ENCODE peak calls at places on chromosomes 2 and 18, in nine cellular contexts. Q is GM23338, C is HCT116, U is K562, V is spleen, F is HL-60, J is sigmoid colon, S is suprapubic skin, W is stomach. I is an unnamed sample.

GRCh38 chr18:13387856-13388548 is 169.4 kb downstream of the LDLRAD4 start:
- DNase-seq in Q (no peak), C (no peak), U (no peak), V (no peak), F (no peak), J (peak; percentile 19), S (peak; percentile 45), W (no peak), I (no peak)

GRCh38 chr2:215685218-215685962 is 249.5 kb upstream of the FN1 start:
- DNase-seq in Q (no peak), C (no peak), U (no peak), V (no peak), F (no peak), J (no peak), S (no peak), W (no peak), I (no peak)

GRCh38 chr18:13414102-13414501 is 195.5 kb downstream of the LDLRAD4 start:
- DNase-seq in Q (no peak), C (no peak), U (no peak), V (no peak), F (no peak), J (no peak), S (no peak), W (no peak), I (no peak)

GRCh38 chr18:5155180-5155906 is 41.7 kb downstream of the AKAIN1 start:
- DNase-seq in Q (no peak), C (no peak), U (peak; percentile 2), V (no peak), F (no peak), J (no peak), S (no peak), W (no peak), I (no peak)

GRCh38 chr18:42931501-42931900 is 184.0 kb downstream of the RIT2 start:
- DNase-seq in Q (no peak), C (no peak), U (no peak), V (no peak), F (no peak), J (no peak), S (no peak), W (no peak), I (no peak)

GRCh38 chr18:12686100-12686499 is 16.4 kb downstream of the CEP76 start:
- DNase-seq in Q (peak; percentile 11), C (peak; percentile 22), U (peak; percentile 20), V (no peak), F (peak; percentile 36), J (no peak), S (no peak), W (no peak), I (no peak)

GRCh38 chr2:180747728-180748127 is 232.7 kb upstream of the UBE2E3 start:
- DNase-seq in Q (no peak), C (no peak), U (no peak), V (no peak), F (no peak), J (no peak), S (no peak), W (no peak), I (no peak)

GRCh38 chr2:8197101-8197500 is 484.8 kb upstream of the ID2 start:
- DNase-seq in Q (no peak), C (no peak), U (no peak), V (no peak), F (no peak), J (no peak), S (no peak), W (no peak), I (no peak)

GRCh38 chr18:58781627-58782194 is 83.0 kb upstream of the ZNF532 start:
- DNase-seq in Q (peak; percentile 94), C (peak; percentile 69), U (peak; percentile 59), V (peak; percentile 85), F (peak; percentile 73), J (peak; percentile 85), S (peak; percentile 74), W (peak; percentile 77), I (peak; percentile 80)

GRCh38 chr2:205435970-205436369 is 246.3 kb upstream of the NRP2 start:
- DNase-seq in Q (no peak), C (no peak), U (no peak), V (no peak), F (no peak), J (no peak), S (no peak), W (no peak), I (no peak)

GRCh38 chr2:239893236-239893515 is 132.0 kb downstream of the NDUFA10 start:
- DNase-seq in Q (no peak), C (no peak), U (no peak), V (no peak), F (no peak), J (no peak), S (no peak), W (no peak), I (no peak)

GRCh38 chr2:190789074-190790004 is 91.3 kb upstream of the GLS start:
- DNase-seq in Q (no peak), C (no peak), U (no peak), V (no peak), F (no peak), J (no peak), S (no peak), W (no peak), I (no peak)

GRCh38 chr2:190785380-190785779 is 95.2 kb upstream of the GLS start:
- DNase-seq in Q (no peak), C (no peak), U (no peak), V (no peak), F (no peak), J (no peak), S (no peak), W (no peak), I (no peak)

GRCh38 chr2:190783513-190784263 is 96.9 kb upstream of the GLS start:
- DNase-seq in Q (no peak), C (no peak), U (no peak), V (no peak), F (no peak), J (no peak), S (no peak), W (no peak), I (no peak)

GRCh38 chr2:190782264-190782663 is 98.4 kb upstream of the GLS start:
- DNase-seq in Q (no peak), C (no peak), U (no peak), V (no peak), F (no peak), J (no peak), S (no peak), W (no peak), I (no peak)

DNA sequence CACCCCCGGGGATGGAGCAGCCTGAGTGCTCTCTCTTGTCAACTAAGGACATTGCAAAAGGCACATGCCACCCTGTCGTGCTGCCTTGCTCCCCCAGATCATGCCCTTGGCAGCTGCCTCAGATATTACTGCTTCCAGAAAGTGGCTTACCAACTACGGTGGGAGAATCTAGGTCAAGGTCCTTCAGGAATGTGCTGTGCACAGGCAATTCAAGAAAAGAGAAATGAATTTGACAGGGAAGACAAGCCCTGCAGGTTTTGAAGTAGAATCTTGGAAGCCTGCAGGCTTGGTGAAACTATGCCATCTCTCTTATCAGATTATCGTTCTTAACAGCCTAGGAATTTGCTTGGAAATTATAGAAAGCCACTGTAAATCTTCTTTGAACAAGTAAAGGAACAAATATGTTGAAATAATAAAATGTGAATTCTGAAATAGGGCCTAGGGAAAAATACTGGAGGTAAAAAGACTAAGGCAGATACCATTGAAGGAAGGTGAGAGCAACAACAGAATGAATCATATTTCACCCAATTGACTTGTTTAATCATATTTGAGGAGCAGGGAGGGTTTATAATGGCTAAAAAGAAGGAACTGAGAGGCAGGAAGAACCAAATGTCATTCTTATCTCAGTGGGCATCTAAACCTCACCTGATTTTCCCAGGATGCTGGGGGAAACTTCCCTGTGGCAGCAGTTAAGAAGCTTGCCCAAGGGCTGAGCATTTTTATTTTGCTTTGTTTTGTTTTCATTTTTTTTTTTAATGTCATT is 94.0 kb upstream of the GLS start:
- DNase-seq in Q (no peak), C (no peak), U (no peak), V (no peak), F (no peak), J (no peak), S (no peak), W (no peak), I (no peak)
- TF ChIP-seq POLR2AphosphoS5 in Q (no peak), C (no peak), U (no peak), V (no peak), F (no peak), J (no peak), S (no peak), W (no peak), I (no peak)

GRCh38 chr2:173187911-173188788 is 112.5 kb downstream of the MAP3K20 start:
- DNase-seq in Q (no peak), C (no peak), U (peak; percentile 41), V (no peak), F (no peak), J (no peak), S (no peak), W (no peak), I (no peak)

GRCh38 chr2:173192071-173192470 is 116.4 kb downstream of the MAP3K20 start:
- DNase-seq in Q (peak; percentile 40), C (no peak), U (no peak), V (no peak), F (no peak), J (no peak), S (no peak), W (no peak), I (no peak)

GRCh38 chr2:173195100-173195499 is 119.5 kb downstream of the MAP3K20 start:
- DNase-seq in Q (peak; percentile 47), C (no peak), U (no peak), V (no peak), F (no peak), J (no peak), S (no peak), W (no peak), I (no peak)

GRCh38 chr2:173193925-173194324 is 118.3 kb downstream of the MAP3K20 start:
- DNase-seq in Q (peak; percentile 41), C (no peak), U (no peak), V (no peak), F (no peak), J (no peak), S (no peak), W (no peak), I (no peak)

DNA sequence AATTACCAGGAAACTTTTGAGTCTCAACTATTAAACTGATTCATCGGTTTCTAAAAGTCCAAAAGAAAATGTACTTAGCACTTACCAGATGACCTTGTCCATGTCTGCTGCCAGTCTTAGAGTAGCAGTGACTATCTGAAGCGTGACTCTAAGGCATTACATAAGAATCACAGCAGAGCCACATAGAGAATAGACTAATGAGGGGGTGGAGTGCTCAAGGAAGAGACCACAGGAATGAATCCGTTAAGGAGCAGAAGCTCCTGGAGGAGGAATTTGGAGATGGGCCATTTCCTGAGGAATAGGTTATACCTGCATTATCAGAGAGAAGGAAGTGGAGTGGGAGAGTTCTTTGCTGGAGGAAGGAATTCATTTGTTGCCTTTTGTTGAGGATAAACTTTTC is 116.0 kb downstream of the MAP3K20 start:
- DNase-seq in Q (peak; percentile 81), C (no peak), U (no peak), V (no peak), F (no peak), J (no peak), S (no peak), W (no peak), I (no peak)
- H3K27ac ChIP-seq in Q (peak overlapping the region; percentile 83), C (no peak overlapping the region), U (no peak overlapping the region), V (no peak overlapping the region), F (no peak overlapping the region), J (peak overlapping the region; percentile 33), S (no peak overlapping the region), W (no peak overlapping the region), I (no peak overlapping the region)

GRCh38 chr18:62697636-62698035 is 17.7 kb upstream of the PHLPP1 start:
- DNase-seq in Q (no peak), C (no peak), U (no peak), V (no peak), F (no peak), J (no peak), S (no peak), W (no peak), I (no peak)
- H3K4me3 ChIP-seq in Q (no peak overlapping the region), C (no peak overlapping the region), U (no peak overlapping the region), V (no peak overlapping the region), F (no peak overlapping the region), J (no peak overlapping the region), S (no peak overlapping the region), W (no peak overlapping the region), I (no peak overlapping the region)

GRCh38 chr2:227450921-227451654 is 20.9 kb upstream of the AGFG1 start:
- DNase-seq in Q (no peak), C (no peak), U (peak; percentile 93), V (no peak), F (peak; percentile 66), J (no peak), S (no peak), W (no peak), I (no peak)
- TF ChIP-seq POLR2AphosphoS5 in Q (no peak), C (no peak), U (peak; percentile 94), V (no peak), F (no peak), J (peak; percentile 9), S (peak; percentile 11), W (peak; percentile 63), I (no peak)